ENCODE peak calls at places on chromosomes 2 and 18, in seven cellular contexts. S, I, N, A, F, L and P are unnamed samples.

GRCh38 chr18:41456791-41457190 is 498.2 kb upstream of the PIK3C3 start:
- DNase-seq in L (no peak), F (no peak), S (no peak), A (no peak), I (no peak), N (no peak), P (no peak)

GRCh38 chr18:73279499-73279898 is 411.7 kb upstream of the NETO1 start:
- DNase-seq in N (no peak), I (no peak), A (no peak), F (no peak), S (no peak), L (peak), P (no peak)

GRCh38 chr18:69205925-69206324 is 194.8 kb upstream of the DOK6 start:
- DNase-seq in I (no peak), S (no peak), F (no peak), A (no peak), N (no peak), L (no peak), P (no peak)

GRCh38 chr2:207219716-207220414 is 54.1 kb upstream of the KLF7 start:
- DNase-seq in F (no peak), S (no peak), L (peak), A (no peak), N (no peak), I (peak), P (no peak)

GRCh38 chr2:218659258-218659987 is at the start of the genes BCS1L and ZNF142:
- DNase-seq in A (peak), I (peak), F (peak), L (peak), N (peak), S (peak), P (peak)

GRCh38 chr18:48446582-48447225 is 37.5 kb upstream of the ZBTB7C start:
- DNase-seq in I (peak), L (peak), A (peak), S (peak), F (peak), N (peak), P (peak)

GRCh38 chr2:120245933-120246332 is 6.7 kb upstream of the RALB start:
- DNase-seq in I (no peak), L (no peak), N (no peak), F (no peak), A (no peak), S (no peak), P (no peak)

GRCh38 chr18:35979112-35979511 is 6.6 kb downstream of the RMP24 start:
- DNase-seq in S (no peak), L (no peak), I (no peak), A (no peak), F (no peak), N (no peak), P (no peak)

GRCh38 chr2:38184964-38185603 is 109.1 kb upstream of the CYP1B1 start:
- DNase-seq in L (peak), F (no peak), I (peak), A (no peak), N (no peak), S (no peak), P (no peak)

GRCh38 chr2:24919977-24920812 is at the start of gene ADCY3:
- DNase-seq in L (peak), I (peak), S (peak), N (peak), A (peak), F (peak), P (peak)

GRCh38 chr2:27085670-27086089 is 892 bp upstream of the KHK start:
- DNase-seq in S (no peak), A (peak), N (peak), L (peak), F (no peak), I (peak), P (no peak)

GRCh38 chr2:199503148-199503547 is 45.4 kb upstream of the SATB2 start:
- DNase-seq in I (no peak), N (no peak), F (no peak), S (no peak), A (no peak), L (no peak), P (no peak)

GRCh38 chr2:27059141-27059820 is 7.8 kb downstream of the AGBL5 start:
- DNase-seq in L (no peak), I (no peak), A (no peak), F (no peak), N (no peak), S (no peak), P (no peak)

GRCh38 chr2:101766871-101767739 is 69.6 kb downstream of the MAP4K4 start:
- DNase-seq in A (no peak), N (no peak), L (peak), F (no peak), S (no peak), I (peak), P (no peak)

GRCh38 chr2:96578731-96579130 is 42.2 kb downstream of the ARID5A start:
- DNase-seq in F (no peak), A (no peak), I (no peak), S (no peak), N (no peak), L (no peak), P (no peak)

GRCh38 chr2:14551069-14551468 is 81.4 kb upstream of the LRATD1 start:
- DNase-seq in F (no peak), N (no peak), L (no peak), A (no peak), S (no peak), I (no peak), P (no peak)

GRCh38 chr2:9463698-9464034 is 10.7 kb upstream of the IAH1 start:
- DNase-seq in L (peak), S (no peak), I (peak), N (no peak), F (no peak), A (no peak), P (no peak)

GRCh38 chr2:20106746-20107145 is 55.3 kb upstream of the LAPTM4A start:
- DNase-seq in F (no peak), A (no peak), L (peak), I (peak), N (no peak), S (no peak), P (no peak)

GRCh38 chr2:230665263-230665691 is 47.4 kb upstream of the CAB39 start:
- DNase-seq in N (no peak), S (no peak), A (no peak), F (no peak), L (no peak), I (no peak), P (no peak)

GRCh38 chr2:32008811-32009478 is 1.9 kb downstream of the MEMO1 start:
- DNase-seq in F (no peak), A (peak), N (no peak), I (peak), L (peak), S (peak), P (no peak)

GRCh38 chr18:42392416-42392815 is 437.4 kb downstream of the PIK3C3 start:
- DNase-seq in I (peak), N (no peak), L (no peak), A (no peak), S (no peak), F (no peak), P (no peak)

GRCh38 chr2:142321706-142322280 is 191.0 kb upstream of the LRP1B start:
- DNase-seq in I (peak), F (no peak), L (no peak), A (no peak), S (no peak), N (no peak), P (no peak)

GRCh38 chr18:30358545-30358944 is 684.0 kb downstream of the DSC3 start:
- DNase-seq in S (no peak), N (no peak), L (no peak), A (no peak), I (peak), F (no peak), P (no peak)

GRCh38 chr2:96353032-96353561 is 17.5 kb downstream of the NCAPH start:
- DNase-seq in S (no peak), N (no peak), A (no peak), F (no peak), I (no peak), L (peak), P (no peak)